ENCODE peak calls at places on chromosomes 13 and 19, in five cellular contexts. One of them, this sample, is unnamed.

GRCh38 chr13:20882206-20882605 is 20.3 kb downstream of the XPO4 start:
- DNase-seq in endothelial cell: no peak
- DNase-seq in dorsolateral prefrontal cortex: no peak
- DNase-seq in SW 1271: no peak
- DNase-seq in T follicular helper cell: no peak
- DNase-seq in this sample: no peak

GRCh38 chr13:64675256-64675892 is 2554.8 kb downstream of the PCDH9 start:
- DNase-seq in dorsolateral prefrontal cortex: no peak
- DNase-seq in endothelial cell: no peak
- DNase-seq in T follicular helper cell: no peak
- DNase-seq in SW 1271: no peak
- DNase-seq in this sample: peak; percentile 13

GRCh38 chr13:72384186-72384823 is 343.1 kb downstream of the MZT1 start:
- DNase-seq in dorsolateral prefrontal cortex: no peak
- DNase-seq in T follicular helper cell: no peak
- DNase-seq in SW 1271: no peak
- DNase-seq in endothelial cell: no peak
- DNase-seq in this sample: no peak

GRCh38 chr13:97005631-97006262 is 11.5 kb upstream of the OXGR1 start:
- DNase-seq in dorsolateral prefrontal cortex: no peak
- DNase-seq in endothelial cell: no peak
- DNase-seq in SW 1271: no peak
- DNase-seq in T follicular helper cell: no peak
- DNase-seq in this sample: no peak

GRCh38 chr19:16330368-16330801 is 5.8 kb downstream of the KLF2 start:
- DNase-seq in dorsolateral prefrontal cortex: no peak
- DNase-seq in endothelial cell: no peak
- DNase-seq in SW 1271: peak; percentile 91
- DNase-seq in T follicular helper cell: peak; percentile 94
- DNase-seq in this sample: peak; percentile 65

GRCh38 chr13:84997858-84998257 is 801.4 kb downstream of the SLITRK6 start:
- DNase-seq in SW 1271: no peak
- DNase-seq in endothelial cell: no peak
- DNase-seq in dorsolateral prefrontal cortex: no peak
- DNase-seq in T follicular helper cell: no peak
- DNase-seq in this sample: no peak

GRCh38 chr13:35157143-35157755 is 215.2 kb downstream of the NBEA start:
- DNase-seq in dorsolateral prefrontal cortex: no peak
- DNase-seq in T follicular helper cell: no peak
- DNase-seq in endothelial cell: peak; percentile 48
- DNase-seq in SW 1271: no peak
- DNase-seq in this sample: no peak

GRCh38 chr19:44111910-44112463 is 1.2 kb upstream of the ZNF225 start:
- DNase-seq in SW 1271: no peak
- DNase-seq in dorsolateral prefrontal cortex: no peak
- DNase-seq in T follicular helper cell: no peak
- DNase-seq in endothelial cell: peak; percentile 51
- DNase-seq in this sample: no peak

GRCh38 chr13:114065926-114066774 is 66.3 kb downstream of the RASA3 start:
- DNase-seq in dorsolateral prefrontal cortex: no peak
- DNase-seq in SW 1271: no peak
- DNase-seq in endothelial cell: no peak
- DNase-seq in T follicular helper cell: no peak
- DNase-seq in this sample: no peak

GRCh38 chr13:112247471-112248405 is 128.4 kb upstream of the SPACA7 start:
- DNase-seq in dorsolateral prefrontal cortex: no peak
- DNase-seq in T follicular helper cell: no peak
- DNase-seq in endothelial cell: no peak
- DNase-seq in SW 1271: no peak
- DNase-seq in this sample: no peak

GRCh38 chr13:98653471-98653985 is 76.6 kb upstream of the STK24 start:
- DNase-seq in endothelial cell: peak; percentile 79
- DNase-seq in T follicular helper cell: peak; percentile 55
- DNase-seq in SW 1271: peak; percentile 56
- DNase-seq in dorsolateral prefrontal cortex: peak; percentile 81
- DNase-seq in this sample: peak; percentile 59

GRCh38 chr19:23698711-23699520 is 11.9 kb upstream of the ZNF675 start:
- DNase-seq in T follicular helper cell: no peak
- DNase-seq in dorsolateral prefrontal cortex: no peak
- DNase-seq in endothelial cell: no peak
- DNase-seq in SW 1271: no peak
- DNase-seq in this sample: no peak

GRCh38 chr13:81171065-81171647 is 830.2 kb upstream of the SPRY2 start:
- DNase-seq in endothelial cell: no peak
- DNase-seq in T follicular helper cell: no peak
- DNase-seq in SW 1271: no peak
- DNase-seq in dorsolateral prefrontal cortex: no peak
- DNase-seq in this sample: peak; percentile 5

GRCh38 chr19:47419037-47419783 is at the start of gene MEIS3:
- DNase-seq in SW 1271: no peak
- DNase-seq in T follicular helper cell: no peak
- DNase-seq in dorsolateral prefrontal cortex: no peak
- DNase-seq in endothelial cell: no peak
- DNase-seq in this sample: no peak

GRCh38 chr13:76620036-76620435 is 266.2 kb downstream of the KCTD12 start:
- DNase-seq in endothelial cell: no peak
- DNase-seq in T follicular helper cell: no peak
- DNase-seq in dorsolateral prefrontal cortex: no peak
- DNase-seq in SW 1271: no peak
- DNase-seq in this sample: no peak

GRCh38 chr19:32935629-32936028 is 36.1 kb downstream of the CEP89 start:
- DNase-seq in dorsolateral prefrontal cortex: no peak
- DNase-seq in T follicular helper cell: no peak
- DNase-seq in SW 1271: no peak
- DNase-seq in endothelial cell: no peak
- DNase-seq in this sample: no peak

GRCh38 chr19:42488783-42489521 is 39.3 kb downstream of the CEACAM1 start:
- DNase-seq in SW 1271: no peak
- DNase-seq in T follicular helper cell: no peak
- DNase-seq in dorsolateral prefrontal cortex: no peak
- DNase-seq in endothelial cell: no peak
- DNase-seq in this sample: no peak

GRCh38 chr19:35154535-35155406 is at the start of gene FXYD5:
- DNase-seq in endothelial cell: peak; percentile 53
- DNase-seq in SW 1271: no peak
- DNase-seq in dorsolateral prefrontal cortex: no peak
- DNase-seq in T follicular helper cell: peak; percentile 53
- DNase-seq in this sample: no peak

GRCh38 chr19:872266-872951 is 12.9 kb downstream of the CFD start:
- DNase-seq in T follicular helper cell: peak; percentile 78
- DNase-seq in endothelial cell: no peak
- DNase-seq in SW 1271: peak; percentile 66
- DNase-seq in dorsolateral prefrontal cortex: no peak
- DNase-seq in this sample: no peak

GRCh38 chr19:35278578-35279284 is 3.6 kb upstream of the HAMP start:
- DNase-seq in SW 1271: no peak
- DNase-seq in dorsolateral prefrontal cortex: no peak
- DNase-seq in T follicular helper cell: no peak
- DNase-seq in endothelial cell: no peak
- DNase-seq in this sample: no peak

GRCh38 chr19:15357906-15358305 is 21.7 kb downstream of the AKAP8 start:
- DNase-seq in SW 1271: no peak
- DNase-seq in endothelial cell: no peak
- DNase-seq in dorsolateral prefrontal cortex: no peak
- DNase-seq in T follicular helper cell: no peak
- DNase-seq in this sample: no peak

GRCh38 chr19:4034048-4035017 is 26.8 kb downstream of the PIAS4 start:
- DNase-seq in T follicular helper cell: no peak
- DNase-seq in endothelial cell: no peak
- DNase-seq in dorsolateral prefrontal cortex: peak; percentile 92
- DNase-seq in SW 1271: no peak
- DNase-seq in this sample: no peak

GRCh38 chr19:56727731-56728130 is 56.2 kb upstream of the ZNF835 start:
- DNase-seq in dorsolateral prefrontal cortex: peak; percentile 64
- DNase-seq in SW 1271: no peak
- DNase-seq in endothelial cell: no peak
- DNase-seq in T follicular helper cell: no peak
- DNase-seq in this sample: no peak

GRCh38 chr19:29537601-29538000 is 11.8 kb downstream of the VSTM2B start:
- DNase-seq in dorsolateral prefrontal cortex: peak; percentile 9
- DNase-seq in endothelial cell: no peak
- DNase-seq in SW 1271: no peak
- DNase-seq in T follicular helper cell: no peak
- DNase-seq in this sample: no peak

GRCh38 chr13:46296920-46297319 is 85.2 kb downstream of the LRRC63 start:
- DNase-seq in SW 1271: no peak
- DNase-seq in endothelial cell: no peak
- DNase-seq in dorsolateral prefrontal cortex: no peak
- DNase-seq in T follicular helper cell: no peak
- DNase-seq in this sample: no peak

GRCh38 chr13:94174009-94174408 is 305.5 kb downstream of the DCT start:
- DNase-seq in SW 1271: no peak
- DNase-seq in endothelial cell: no peak
- DNase-seq in dorsolateral prefrontal cortex: no peak
- DNase-seq in T follicular helper cell: no peak
- DNase-seq in this sample: no peak

GRCh38 chr13:75326173-75327131 is 155.5 kb downstream of the TBC1D4 start:
- DNase-seq in T follicular helper cell: peak; percentile 38
- DNase-seq in dorsolateral prefrontal cortex: no peak
- DNase-seq in SW 1271: no peak
- DNase-seq in endothelial cell: peak; percentile 20
- DNase-seq in this sample: no peak

GRCh38 chr19:843180-843835 is 2.5 kb downstream of the PRTN3 start:
- DNase-seq in T follicular helper cell: no peak
- DNase-seq in SW 1271: no peak
- DNase-seq in endothelial cell: peak; percentile 37
- DNase-seq in dorsolateral prefrontal cortex: no peak
- DNase-seq in this sample: no peak

GRCh38 chr13:40927929-40928328 is 91.2 kb downstream of the ELF1 start:
- DNase-seq in SW 1271: no peak
- DNase-seq in dorsolateral prefrontal cortex: no peak
- DNase-seq in endothelial cell: no peak
- DNase-seq in T follicular helper cell: no peak
- DNase-seq in this sample: no peak

GRCh38 chr13:99813346-99814095 is 158.0 kb downstream of the ZIC5 start:
- DNase-seq in dorsolateral prefrontal cortex: no peak
- DNase-seq in T follicular helper cell: no peak
- DNase-seq in endothelial cell: no peak
- DNase-seq in SW 1271: no peak
- DNase-seq in this sample: no peak

GRCh38 chr13:48859168-48860105 is 116.3 kb upstream of the FNDC3A start:
- DNase-seq in dorsolateral prefrontal cortex: no peak
- DNase-seq in SW 1271: no peak
- DNase-seq in T follicular helper cell: no peak
- DNase-seq in endothelial cell: no peak
- DNase-seq in this sample: no peak

GRCh38 chr13:30898721-30899188 is 7.3 kb upstream of the MEDAG start:
- DNase-seq in dorsolateral prefrontal cortex: no peak
- DNase-seq in SW 1271: no peak
- DNase-seq in endothelial cell: peak; percentile 23
- DNase-seq in T follicular helper cell: no peak
- DNase-seq in this sample: no peak

GRCh38 chr19:19403373-19403901 is 2.0 kb upstream of the GATAD2A start:
- DNase-seq in SW 1271: no peak
- DNase-seq in T follicular helper cell: no peak
- DNase-seq in endothelial cell: no peak
- DNase-seq in dorsolateral prefrontal cortex: no peak
- DNase-seq in this sample: no peak

GRCh38 chr19:38785187-38785699 is 3.8 kb upstream of the LGALS7B start:
- DNase-seq in endothelial cell: no peak
- DNase-seq in SW 1271: no peak
- DNase-seq in dorsolateral prefrontal cortex: no peak
- DNase-seq in T follicular helper cell: no peak
- DNase-seq in this sample: no peak

GRCh38 chr13:51066091-51066831 is 44.8 kb downstream of the C13orf42 start:
- DNase-seq in T follicular helper cell: no peak
- DNase-seq in SW 1271: no peak
- DNase-seq in dorsolateral prefrontal cortex: no peak
- DNase-seq in endothelial cell: no peak
- DNase-seq in this sample: no peak

GRCh38 chr19:18002347-18002850 is 5.6 kb upstream of the ARRDC2 start:
- DNase-seq in endothelial cell: no peak
- DNase-seq in dorsolateral prefrontal cortex: no peak
- DNase-seq in SW 1271: no peak
- DNase-seq in T follicular helper cell: no peak
- DNase-seq in this sample: no peak

GRCh38 chr19:37933965-37934364 is 27.0 kb downstream of the SIPA1L3 start:
- DNase-seq in T follicular helper cell: no peak
- DNase-seq in SW 1271: no peak
- DNase-seq in dorsolateral prefrontal cortex: no peak
- DNase-seq in endothelial cell: no peak
- DNase-seq in this sample: no peak

GRCh38 chr19:38245826-38246498 is 10.2 kb downstream of the PPP1R14A start:
- DNase-seq in dorsolateral prefrontal cortex: no peak
- DNase-seq in endothelial cell: no peak
- DNase-seq in T follicular helper cell: no peak
- DNase-seq in SW 1271: no peak
- DNase-seq in this sample: no peak